ENCODE peak calls at places on chromosomes 16 and 17, in four cellular contexts. S is neural progenitor cell, R is GM23338, K is H9. J is an unnamed sample. For H3K79me2, the result is how much of the 10 kb centered on the place peaks cover.

GRCh38 chr16:56787185-56787584 is 57.3 kb downstream of the NUP93 start:
- DNase-seq in K (peak), R (peak), S (peak), J (no peak)

GRCh38 chr17:73191443-73192218 is 1.2 kb upstream of the COG1 start:
- DNase-seq in K (peak), S (peak), R (peak), J (peak)

GRCh38 chr17:17345294-17345597 is 42.1 kb downstream of the NT5M start:
- DNase-seq in S (no peak), R (no peak), K (no peak), J (no peak)

GRCh38 chr16:67917852-67918236 is 13.8 kb downstream of the CTRL start:
- DNase-seq in R (no peak), K (no peak), S (no peak), J (no peak)

GRCh38 chr16:22216191-22216831 is 10.2 kb downstream of the EEF2K start:
- DNase-seq in R (no peak), K (no peak), S (no peak), J (no peak)

GRCh38 chr17:36814958-36815357 is 122.3 kb upstream of the LHX1 start:
- DNase-seq in R (no peak), S (no peak), K (no peak), J (no peak)

GRCh38 chr17:41340934-41341861 is 9.4 kb downstream of the KRT33A start:
- DNase-seq in R (no peak), S (no peak), K (no peak), J (no peak)

GRCh38 chr17:44522883-44523671 is 19.9 kb upstream of the GPATCH8 start:
- DNase-seq in S (peak), K (peak), R (peak), J (peak)

GRCh38 chr17:38343608-38343980 is at the start of gene GPR179:
- DNase-seq in R (no peak), S (no peak), K (no peak), J (no peak)

GRCh38 chr16:49282690-49283375 is 1.2 kb upstream of the CBLN1 start:
- DNase-seq in K (peak), R (peak), S (peak), J (no peak)

GRCh38 chr17:82314721-82315605 is 2.4 kb downstream of the CD7 start:
- DNase-seq in K (no peak), S (no peak), R (no peak), J (no peak)

GRCh38 chr17:16298140-16298662 is 55.1 kb downstream of the CENPV start:
- DNase-seq in K (no peak), R (no peak), S (no peak), J (no peak)

GRCh38 chr17:81710514-81711308 is 1.4 kb upstream of the SLC25A10 start:
- DNase-seq in R (no peak), S (peak), K (no peak), J (no peak)

GRCh38 chr16:74862743-74863244 is 88.2 kb upstream of the FA2H start:
- DNase-seq in K (no peak), S (peak), R (peak), J (peak)

GRCh38 chr17:41992576-41992975 is 24.7 kb downstream of the DNAJC7 start:
- DNase-seq in R (no peak), S (no peak), K (no peak), J (no peak)

GRCh38 chr16:21161211-21161610 is 2.7 kb downstream of the LDAF1 start:
- DNase-seq in K (no peak), R (no peak), S (no peak), J (no peak)

GRCh38 chr17:50950002-50950877 is 84.1 kb upstream of the TOB1 start:
- DNase-seq in K (peak), R (peak), S (peak), J (peak)

GRCh38 chr16:10787304-10787703 is 31.3 kb downstream of the TVP23A start:
- DNase-seq in K (no peak), R (no peak), S (peak), J (no peak)

GRCh38 chr16:23504076-23504452 is 6.2 kb downstream of the GGA2 start:
- DNase-seq in K (no peak), S (no peak), R (no peak), J (no peak)

GRCh38 chr17:40727447-40728231 is 24.1 kb upstream of the KRT24 start:
- DNase-seq in K (no peak), R (no peak), S (no peak), J (no peak)

GRCh38 chr16:74735554-74735953 is 34.9 kb upstream of the MLKL start:
- DNase-seq in R (no peak), S (no peak), K (no peak), J (no peak)

GRCh38 chr16:855471-855870 is 54.9 kb upstream of the GNG13 start:
- DNase-seq in S (no peak), K (no peak), R (no peak), J (no peak)

DNA sequence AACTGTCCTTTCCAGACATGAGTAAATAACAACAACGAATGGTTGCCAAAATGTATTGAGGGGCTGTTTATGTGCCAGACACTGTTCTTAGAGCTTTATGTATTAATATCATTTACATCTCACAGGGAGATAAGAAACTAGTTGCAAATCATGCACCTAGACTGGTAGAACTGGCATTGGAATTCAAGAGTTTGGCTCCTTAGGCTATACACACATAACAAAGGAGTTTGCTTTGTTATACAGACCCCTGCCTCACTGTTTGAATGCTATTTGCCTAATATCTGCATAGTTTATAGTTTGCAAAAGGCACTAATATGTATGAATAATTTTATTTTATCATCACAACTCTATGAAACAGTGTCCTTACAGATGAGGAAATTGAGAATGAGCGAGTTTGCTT is 100.0 kb downstream of the FTO start:
- DNase-seq in S (no peak), K (no peak), R (peak), J (no peak)
- H3K79me2 ChIP-seq in S (half or more), K (under half), R (under half), J (half or more)

DNA sequence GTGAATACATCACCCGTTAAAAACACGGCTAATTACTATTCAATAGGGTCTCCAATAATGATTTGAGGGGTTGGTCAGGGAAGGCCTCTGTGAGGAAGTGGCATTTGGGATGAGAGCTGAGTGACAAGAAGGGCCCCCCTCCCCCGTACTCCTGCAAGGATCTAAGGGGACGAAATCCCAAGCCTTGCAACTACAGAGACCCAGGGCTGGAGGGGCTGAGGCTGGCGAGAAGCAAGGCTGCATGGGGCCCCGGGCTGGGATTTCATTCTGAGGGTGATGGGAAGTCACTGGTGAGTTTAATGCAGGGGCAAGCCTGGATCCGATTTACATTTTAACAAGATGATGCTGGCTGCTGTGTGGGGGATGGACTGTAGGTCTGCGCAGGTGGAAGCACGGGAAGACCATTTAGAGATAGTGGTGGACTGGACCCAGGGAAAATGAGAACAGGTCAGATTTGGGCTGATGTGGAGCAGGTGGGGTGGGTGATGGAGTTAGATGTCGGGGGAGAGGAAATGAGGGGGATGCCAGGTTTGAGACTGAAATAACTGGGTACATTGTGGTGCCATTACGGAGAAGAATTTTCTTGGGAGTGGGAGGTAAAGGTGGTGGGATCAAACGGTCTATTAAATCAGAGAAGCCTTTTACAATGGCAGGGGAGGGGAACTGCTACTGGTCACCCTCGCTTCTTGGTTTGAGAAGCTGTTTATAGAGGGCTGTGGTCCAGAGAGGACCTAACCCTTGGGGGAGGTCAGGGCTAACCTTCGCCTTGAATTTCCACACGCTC is 871 bp upstream of the MYBBP1A start:
- DNase-seq in K (no peak), S (peak), R (peak), J (no peak)
- H2AFZ ChIP-seq in K (no peak), S (peak), R (peak), J (peak)

GRCh38 chr17:57363998-57364645 is 107.8 kb downstream of the MSI2 start:
- DNase-seq in K (no peak), S (no peak), R (no peak), J (no peak)

GRCh38 chr17:57363580-57363979 is 107.3 kb downstream of the MSI2 start:
- DNase-seq in R (no peak), S (no peak), K (no peak), J (no peak)

GRCh38 chr17:57366558-57367351 is 110.4 kb downstream of the MSI2 start:
- DNase-seq in K (no peak), S (no peak), R (no peak), J (no peak)

GRCh38 chr17:57366177-57366557 is 109.8 kb downstream of the MSI2 start:
- DNase-seq in R (no peak), S (no peak), K (no peak), J (no peak)

GRCh38 chr17:57365420-57365819 is 109.1 kb downstream of the MSI2 start:
- DNase-seq in K (no peak), R (no peak), S (no peak), J (no peak)
- H3K79me2 ChIP-seq in K (under half), R (under half), S (half or more), J (half or more)

DNA sequence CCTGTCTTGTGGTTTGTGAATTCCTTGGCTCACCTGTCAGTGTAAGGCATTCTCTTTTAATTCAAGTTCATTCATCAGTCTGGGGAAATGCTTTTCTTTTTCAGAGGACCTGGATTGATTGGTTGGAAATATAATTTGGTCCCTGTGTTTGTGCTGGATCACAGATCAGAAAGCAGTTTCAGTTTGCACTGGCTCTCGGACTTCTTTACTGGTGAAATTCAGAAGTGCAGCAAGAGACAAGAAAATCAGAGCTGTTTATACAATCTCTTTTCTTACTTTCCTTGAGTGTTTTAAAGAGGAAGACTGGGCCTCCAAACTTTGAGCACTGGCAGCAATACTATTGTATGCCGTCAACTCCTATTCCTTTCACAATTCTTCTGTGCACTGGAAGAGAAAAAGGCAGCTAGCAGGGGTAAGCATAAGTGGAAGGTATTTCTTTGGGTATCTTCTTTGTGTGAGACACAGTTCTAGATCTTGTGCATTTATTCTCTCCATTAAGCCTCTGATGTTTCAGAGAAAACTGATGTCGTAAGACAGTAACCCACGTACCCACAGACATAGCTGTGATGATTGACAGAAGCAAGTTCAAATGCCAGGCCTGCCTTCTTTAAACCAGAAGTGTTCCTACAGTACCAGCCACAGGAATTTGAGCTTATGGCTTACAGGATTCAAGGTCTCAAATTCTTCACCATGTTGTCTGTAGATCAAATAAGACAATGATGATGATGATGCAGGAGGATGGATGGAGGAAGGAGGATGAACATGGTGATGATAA is 161.6 kb upstream of the KCNJ16 start:
- DNase-seq in S (no peak), R (no peak), K (no peak), J (no peak)
- H2AFZ ChIP-seq in S (no peak), R (peak), K (no peak), J (no peak)

DNA sequence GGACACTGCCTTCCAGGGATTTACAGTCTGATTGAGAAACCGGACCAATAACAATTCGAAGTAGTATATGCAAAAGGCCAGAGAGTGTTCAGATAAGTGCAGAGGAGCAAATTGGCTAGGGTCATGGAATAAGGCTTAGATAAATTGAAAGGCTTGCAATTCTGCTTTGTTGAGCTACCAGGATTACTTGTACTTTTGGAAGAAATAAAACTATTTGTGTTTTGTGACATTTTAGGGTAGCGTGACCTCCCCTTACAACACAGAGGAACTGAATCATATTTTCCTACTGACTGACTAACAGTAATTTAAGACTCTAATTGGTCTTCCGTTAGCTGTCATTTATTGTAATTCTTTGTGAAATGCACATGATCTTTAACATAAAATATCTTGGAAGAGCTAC is 104.7 kb downstream of the PITPNC1 start:
- DNase-seq in S (no peak), K (no peak), R (no peak), J (no peak)
- H3K79me2 ChIP-seq in S (under half), K (under half), R (half or more), J (under half)

GRCh38 chr17:75720656-75721462 is at the start of gene ITGB4:
- DNase-seq in S (peak), R (peak), K (peak), J (peak)

GRCh38 chr17:75722076-75722475 is 817 bp downstream of the ITGB4 start:
- DNase-seq in K (no peak), S (no peak), R (no peak), J (no peak)

GRCh38 chr17:75719732-75720131 is 1.5 kb upstream of the ITGB4 start:
- DNase-seq in K (no peak), S (no peak), R (no peak), J (no peak)

GRCh38 chr17:75722542-75723095 is 1.4 kb downstream of the ITGB4 start:
- DNase-seq in K (no peak), S (no peak), R (no peak), J (no peak)

DNA sequence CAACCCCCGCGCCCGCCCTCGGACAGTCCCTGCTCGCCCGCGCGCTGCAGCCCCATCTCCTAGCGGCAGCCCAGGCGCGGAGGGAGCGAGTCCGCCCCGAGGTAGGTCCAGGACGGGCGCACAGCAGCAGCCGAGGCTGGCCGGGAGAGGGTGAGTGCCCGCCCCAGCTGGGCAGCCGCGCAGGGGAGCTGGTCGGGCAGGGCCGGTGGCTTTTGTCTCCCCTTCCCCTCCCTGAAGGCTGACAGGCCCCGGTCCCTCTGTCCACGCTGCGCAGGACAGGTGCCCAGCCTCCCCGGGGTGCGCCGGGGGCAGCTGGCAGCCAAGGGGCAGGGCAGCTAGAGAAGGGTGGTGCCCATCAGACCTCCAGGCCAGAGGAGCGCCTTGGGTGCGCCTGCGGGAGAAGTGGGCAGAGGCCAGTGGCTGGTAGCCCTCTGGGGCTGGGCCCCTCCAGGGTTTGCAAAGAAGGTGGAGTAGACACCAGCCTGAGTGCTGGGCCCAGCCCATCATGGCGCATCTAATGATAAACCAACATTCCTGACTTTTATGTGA is 278 bp downstream of the ITGB4 start:
- DNase-seq in R (peak), S (no peak), K (no peak), J (no peak)
- H2AFZ ChIP-seq in R (peak), S (peak), K (no peak), J (no peak)

DNA sequence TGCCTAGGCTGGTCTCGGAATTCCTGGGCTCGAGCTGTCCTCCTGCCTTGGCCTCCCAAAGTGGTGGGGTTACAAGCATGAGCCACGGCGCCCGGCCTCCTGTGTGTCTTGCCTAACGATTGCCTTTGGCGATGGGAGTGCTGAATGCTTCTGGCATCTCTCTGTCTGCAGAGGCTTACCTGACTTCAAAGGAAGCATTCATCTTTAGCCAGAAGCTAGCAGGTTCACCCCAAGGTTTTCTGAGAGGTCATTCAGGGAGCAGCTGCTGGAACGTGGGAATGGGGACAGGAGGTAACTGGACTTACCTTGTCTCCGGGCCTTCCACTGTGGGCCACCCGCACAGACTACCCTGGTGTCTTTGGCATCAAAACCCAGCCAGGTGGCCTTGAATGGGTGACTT is 54.7 kb downstream of the PLCG2 start:
- DNase-seq in K (no peak), S (no peak), R (no peak), J (no peak)
- H3K79me2 ChIP-seq in K (under half), S (under half), R (under half), J (under half)

GRCh38 chr17:27396045-27396444 is 60.2 kb upstream of the KSR1 start:
- DNase-seq in K (no peak), S (no peak), R (no peak), J (no peak)
- H2AFZ ChIP-seq in K (no peak), S (no peak), R (no peak), J (no peak)

DNA sequence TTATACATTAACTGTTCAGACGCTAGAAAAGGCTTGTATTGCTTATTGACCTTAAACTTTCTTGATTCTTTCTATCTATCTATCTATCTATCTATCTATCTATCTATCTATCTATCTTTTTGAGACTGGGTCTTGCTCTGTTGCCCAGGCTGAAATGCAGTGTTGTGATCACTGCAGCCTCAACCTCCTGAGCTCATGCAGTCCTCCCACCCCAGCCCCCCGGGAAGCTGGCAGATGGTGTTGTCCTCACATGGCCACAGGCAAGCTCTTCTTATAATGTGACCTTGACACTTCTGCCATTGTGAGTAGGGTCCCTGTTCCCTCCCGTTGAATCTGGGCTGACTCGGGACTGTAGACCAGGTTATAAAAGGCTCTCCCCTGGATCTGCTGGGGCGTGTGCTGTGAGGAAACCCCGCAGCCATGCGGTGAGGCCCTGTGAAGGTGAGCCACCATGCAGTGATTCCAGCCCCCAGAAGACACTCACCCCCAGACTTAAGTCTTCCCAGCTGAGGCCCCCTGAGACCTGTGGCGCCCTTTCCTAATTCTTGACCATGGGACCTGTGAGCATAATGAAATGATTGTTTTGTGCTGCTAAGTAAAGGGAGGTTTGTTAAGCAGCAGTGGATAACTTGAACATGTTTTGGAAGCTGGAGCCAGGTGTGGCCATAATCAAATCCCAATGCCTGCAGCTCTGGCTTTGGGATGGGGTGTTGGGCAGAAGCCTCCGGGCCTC is 54.3 kb downstream of the RPTOR start:
- DNase-seq in K (no peak), S (no peak), R (no peak), J (no peak)
- H3K79me2 ChIP-seq in K (under half), S (under half), R (half or more), J (half or more)

J was measured in DND-41.